ENCODE peak calls at places on chromosomes 6 and 20, in nine cellular contexts. W is heart left ventricle, O is GM12878, J is lower leg skin, C is transverse colon, L is breast epithelium, G is spleen, I is A549, B is H54. F is an unnamed sample.

GRCh38 chr6:97203343-97203742 is 79.7 kb downstream of the MMS22L start:
- DNase-seq in W (no peak), G (no peak), L (no peak), B (no peak), J (no peak), I (no peak), O (no peak), C (no peak), F (no peak)

GRCh38 chr6:158033077-158033750 is 51.6 kb downstream of the SYNJ2 start:
- DNase-seq in W (no peak), L (no peak), G (no peak), C (peak; percentile 7), I (no peak), J (peak; percentile 81), B (no peak), O (no peak), F (no peak)

GRCh38 chr20:48971956-48972355 is 50.4 kb downstream of the ARFGEF2 start:
- DNase-seq in W (no peak), C (no peak), J (no peak), L (no peak), G (no peak), O (no peak), I (no peak), B (no peak), F (no peak)

GRCh38 chr6:33984466-33985332 is 161.2 kb downstream of the GRM4 start:
- DNase-seq in W (peak; percentile 42), L (no peak), O (no peak), G (peak; percentile 71), B (no peak), I (no peak), J (peak; percentile 77), C (no peak), F (no peak)

GRCh38 chr6:41698350-41698781 is 37.0 kb downstream of the TFEB start:
- DNase-seq in O (no peak), L (no peak), G (no peak), I (no peak), C (no peak), W (no peak), B (peak; percentile 69), J (no peak), F (no peak)

GRCh38 chr6:135750081-135750480 is 101.4 kb upstream of the PDE7B start:
- DNase-seq in J (no peak), I (no peak), B (no peak), O (no peak), G (no peak), C (no peak), L (no peak), W (no peak), F (no peak)

GRCh38 chr6:119830494-119831295 is 481.1 kb upstream of the MAN1A1 start:
- DNase-seq in J (no peak), C (no peak), I (no peak), W (peak; percentile 45), G (no peak), O (no peak), B (no peak), L (no peak), F (no peak)

GRCh38 chr20:48819813-48820648 is 7.8 kb downstream of the PREX1 start:
- DNase-seq in O (no peak), L (no peak), C (no peak), B (no peak), I (no peak), J (no peak), W (no peak), G (peak; percentile 79), F (no peak)

GRCh38 chr20:59273699-59274380 is 26.6 kb upstream of the EDN3 start:
- DNase-seq in C (no peak), L (no peak), O (no peak), B (no peak), W (no peak), I (no peak), J (no peak), G (no peak), F (no peak)

GRCh38 chr6:24205020-24205492 is 79.0 kb downstream of the NRSN1 start:
- DNase-seq in W (no peak), J (no peak), O (peak; percentile 24), I (peak; percentile 39), L (no peak), C (no peak), B (no peak), G (no peak), F (peak; percentile 4)

GRCh38 chr20:9143926-9144325 is 75.0 kb downstream of the PLCB4 start:
- DNase-seq in B (no peak), O (no peak), I (no peak), G (no peak), J (no peak), W (no peak), C (no peak), L (no peak), F (no peak)

GRCh38 chr6:166466178-166467122 is 83.7 kb upstream of the MPC1 start:
- DNase-seq in B (peak; percentile 77), O (no peak), C (no peak), W (no peak), G (no peak), I (peak; percentile 23), J (peak; percentile 84), L (no peak), F (no peak)

GRCh38 chr20:41221614-41222218 is 84.4 kb downstream of the PLCG1 start:
- DNase-seq in G (no peak), C (no peak), L (no peak), O (no peak), B (no peak), I (no peak), J (peak; percentile 48), W (no peak), F (no peak)

GRCh38 chr6:105598264-105598663 is 195.4 kb upstream of the PREP start:
- DNase-seq in O (no peak), I (no peak), G (no peak), L (no peak), W (no peak), B (no peak), C (no peak), J (no peak), F (no peak)

GRCh38 chr20:6829510-6830116 is 62.1 kb downstream of the BMP2 start:
- DNase-seq in C (no peak), I (no peak), L (no peak), G (no peak), B (no peak), W (no peak), J (no peak), O (no peak), F (no peak)

GRCh38 chr20:10984899-10985298 is 311.1 kb upstream of the JAG1 start:
- DNase-seq in L (no peak), J (no peak), C (no peak), I (peak; percentile 24), W (no peak), O (no peak), G (no peak), B (no peak), F (no peak)

GRCh38 chr20:8132632-8133587 is 844 bp downstream of the PLCB1 start:
- DNase-seq in G (peak; percentile 84), I (peak; percentile 33), C (peak; percentile 20), O (no peak), J (peak; percentile 88), B (no peak), L (peak; percentile 67), W (peak; percentile 74), F (no peak)

GRCh38 chr20:45341939-45342862 is 6.0 kb downstream of the SDC4 start:
- DNase-seq in B (no peak), I (no peak), L (peak; percentile 89), W (peak; percentile 72), J (no peak), G (no peak), C (peak; percentile 53), O (no peak), F (no peak)

GRCh38 chr6:130129781-130130246 is 92.9 kb downstream of the SAMD3 start:
- DNase-seq in C (no peak), W (no peak), O (no peak), B (no peak), L (no peak), J (no peak), G (no peak), I (no peak), F (no peak)

GRCh38 chr6:8080338-8081151 is 16.4 kb upstream of the BLOC1S5 start:
- DNase-seq in W (no peak), I (peak; percentile 35), B (no peak), C (no peak), J (no peak), G (no peak), L (no peak), O (no peak), F (no peak)

GRCh38 chr6:38915205-38915925 is 133.2 kb upstream of the GLP1R start:
- DNase-seq in I (no peak), C (no peak), J (no peak), G (no peak), B (no peak), L (no peak), O (no peak), W (no peak), F (no peak)

GRCh38 chr20:1661542-1662299 is 4.1 kb upstream of the SIRPG start:
- DNase-seq in C (no peak), J (no peak), B (no peak), G (no peak), I (no peak), L (no peak), O (no peak), W (no peak), F (no peak)

GRCh38 chr6:39225543-39225942 is 3.7 kb downstream of the KCNK5 start:
- DNase-seq in C (peak; percentile 76), W (peak; percentile 7), I (no peak), G (no peak), L (no peak), J (no peak), O (no peak), B (no peak), F (no peak)

GRCh38 chr6:109449064-109449788 is 6.3 kb downstream of the MICAL1 start:
- DNase-seq in G (peak; percentile 80), I (no peak), J (no peak), O (no peak), B (no peak), C (no peak), W (no peak), L (no peak), F (no peak)
- TF ChIP-seq POLR2A in G (no peak), I (no peak), J (no peak), O (no peak), B (no peak), C (no peak), W (no peak), L (no peak), F (no peak)

GRCh38 chr6:113701552-113702254 is 155.4 kb upstream of the MARCKS start:
- DNase-seq in L (no peak), I (no peak), G (no peak), C (no peak), B (no peak), J (no peak), W (no peak), O (no peak), F (no peak)
- TF ChIP-seq POLR2A in L (no peak), I (no peak), G (no peak), C (no peak), B (no peak), J (no peak), W (no peak), O (no peak), F (no peak)

GRCh38 chr6:134178230-134179044 is 126.0 kb upstream of the SLC2A12 start:
- DNase-seq in J (peak; percentile 93), W (peak; percentile 84), C (peak; percentile 81), O (peak; percentile 53), L (peak; percentile 78), G (peak; percentile 89), I (peak; percentile 91), B (peak; percentile 54), F (no peak)
- TF ChIP-seq POLR2A in J (no peak), W (no peak), C (peak; percentile 49), O (no peak), L (no peak), G (no peak), I (no peak), B (no peak), F (no peak)

GRCh38 chr20:33810885-33811762 is at the start of gene CHMP4B:
- DNase-seq in C (peak; percentile 99), O (peak; percentile 87), I (peak; percentile 98), W (peak; percentile 100), G (peak; percentile 100), B (peak; percentile 94), L (peak; percentile 99), J (peak; percentile 100), F (peak; percentile 96)
- TF ChIP-seq POLR2A in C (peak; percentile 81), O (peak; percentile 73), I (peak; percentile 53), W (peak; percentile 90), G (peak; percentile 51), B (peak; percentile 84), L (peak; percentile 11), J (no peak), F (peak; percentile 39)